ENCODE peak calls at places on chromosomes 6 and 20, in eight cellular contexts. E, X, B, F, M, O, H and J are unnamed samples.
A peak's percentile ranks its signal among the peaks of the same experiment; 100 is the strongest.

GRCh38 chr20:45545754-45546453 is 1.3 kb downstream of the EPPIN start:
- DNase-seq in E (no peak), M (peak; percentile 21), H (no peak), X (no peak), F (no peak), B (no peak), O (no peak), J (no peak)

GRCh38 chr6:119459207-119459974 is 109.8 kb upstream of the MAN1A1 start:
- DNase-seq in H (no peak), M (no peak), E (no peak), F (no peak), B (no peak), X (no peak), O (no peak), J (no peak)

GRCh38 chr6:131762984-131763383 is 44.8 kb upstream of the ENPP1 start:
- DNase-seq in H (no peak), M (no peak), F (no peak), X (no peak), E (no peak), O (no peak), B (no peak), J (no peak)

GRCh38 chr20:41232971-41233926 is 84.3 kb downstream of the ZHX3 start:
- DNase-seq in F (no peak), E (no peak), M (no peak), X (no peak), O (no peak), H (no peak), B (no peak), J (no peak)

GRCh38 chr20:7967199-7967844 is 27.1 kb upstream of the HAO1 start:
- DNase-seq in M (no peak), F (no peak), X (no peak), O (no peak), E (no peak), H (no peak), B (no peak), J (no peak)

GRCh38 chr6:74609857-74610256 is 596.0 kb downstream of the COL12A1 start:
- DNase-seq in X (no peak), H (no peak), F (no peak), O (no peak), E (no peak), B (no peak), M (no peak), J (no peak)

GRCh38 chr6:2931055-2931454 is 27.9 kb upstream of the SERPINB9 start:
- DNase-seq in F (no peak), O (no peak), E (no peak), M (no peak), H (no peak), X (no peak), B (no peak), J (no peak)

GRCh38 chr6:169251371-169251802 is 2.3 kb downstream of the THBS2 start:
- DNase-seq in O (no peak), B (no peak), M (peak; percentile 61), X (no peak), E (no peak), H (no peak), F (no peak), J (no peak)

GRCh38 chr6:168699631-168700315 is 258.8 kb downstream of the SMOC2 start:
- DNase-seq in X (no peak), B (no peak), M (no peak), F (no peak), E (no peak), H (no peak), O (no peak), J (no peak)

GRCh38 chr6:2891768-2892170 is 11.3 kb downstream of the SERPINB9 start:
- DNase-seq in B (no peak), M (no peak), X (no peak), E (peak; percentile 76), O (no peak), H (peak; percentile 35), F (peak; percentile 76), J (peak; percentile 85)

GRCh38 chr6:90382760-90383159 is 86.1 kb upstream of the BACH2 start:
- DNase-seq in B (no peak), F (no peak), M (no peak), E (no peak), O (no peak), X (no peak), H (no peak), J (no peak)

GRCh38 chr6:69880570-69880969 is 14.2 kb downstream of the COL19A1 start:
- DNase-seq in B (no peak), X (no peak), O (no peak), E (no peak), M (no peak), F (no peak), H (no peak), J (no peak)

GRCh38 chr6:158387578-158387977 is 75.3 kb downstream of the TULP4 start:
- DNase-seq in B (no peak), O (no peak), H (no peak), F (no peak), M (no peak), E (no peak), X (no peak), J (no peak)

GRCh38 chr6:56091159-56091869 is 156.1 kb downstream of the COL21A1 start:
- DNase-seq in F (no peak), H (no peak), O (no peak), X (no peak), E (no peak), B (no peak), M (no peak), J (no peak)

GRCh38 chr20:37397076-37397953 is 51.4 kb downstream of the SRC start:
- DNase-seq in M (peak; percentile 79), B (peak; percentile 46), O (no peak), H (no peak), F (no peak), X (no peak), E (no peak), J (no peak)

GRCh38 chr20:4225778-4226177 is 210.4 kb upstream of the RNF24 start:
- DNase-seq in E (no peak), B (no peak), F (no peak), M (no peak), H (no peak), O (no peak), X (no peak), J (no peak)

GRCh38 chr6:168671028-168671862 is 230.3 kb downstream of the SMOC2 start:
- DNase-seq in H (no peak), E (no peak), F (no peak), O (no peak), X (no peak), B (no peak), M (no peak), J (no peak)

GRCh38 chr20:32982617-32983458 is 21.4 kb downstream of the SUN5 start:
- DNase-seq in M (no peak), B (no peak), X (no peak), H (no peak), E (no peak), F (no peak), O (no peak), J (no peak)

GRCh38 chr6:166596741-166597507 is 10.4 kb upstream of the RAMACL start:
- DNase-seq in B (no peak), X (no peak), O (no peak), F (no peak), H (no peak), M (no peak), E (no peak), J (no peak)

GRCh38 chr20:23260181-23260840 is 90.3 kb upstream of the NXT1 start:
- DNase-seq in O (no peak), E (no peak), B (no peak), X (no peak), M (no peak), H (no peak), F (no peak), J (no peak)

GRCh38 chr6:46452312-46452917 is 38.8 kb downstream of the RCAN2 start:
- DNase-seq in B (no peak), H (no peak), E (no peak), F (no peak), X (no peak), M (no peak), O (no peak), J (no peak)

GRCh38 chr20:62980970-62981369 is 25.8 kb downstream of the BHLHE23 start:
- DNase-seq in X (peak; percentile 59), M (peak; percentile 73), O (no peak), H (peak; percentile 21), F (peak; percentile 53), E (peak; percentile 31), B (no peak), J (peak; percentile 36)

GRCh38 chr6:50380409-50381105 is 330.8 kb upstream of the DEFB112 start:
- DNase-seq in E (no peak), H (no peak), O (no peak), B (no peak), X (no peak), M (no peak), F (no peak), J (no peak)

GRCh38 chr20:45775411-45775810 is 16.3 kb downstream of the WFDC3 start:
- DNase-seq in O (no peak), E (no peak), B (no peak), H (no peak), F (no peak), X (no peak), M (no peak), J (no peak)

GRCh38 chr6:170283212-170284081 is 7.4 kb downstream of the DLL1 start:
- DNase-seq in B (no peak), H (no peak), E (no peak), X (no peak), O (no peak), F (no peak), M (no peak), J (no peak)

GRCh38 chr20:8790442-8791074 is 278.3 kb upstream of the PLCB4 start:
- DNase-seq in H (no peak), X (peak; percentile 43), E (no peak), B (no peak), M (peak; percentile 27), F (no peak), O (peak; percentile 9), J (no peak)

GRCh38 chr6:8707956-8708772 is 272.8 kb upstream of the SLC35B3 start:
- DNase-seq in O (no peak), E (no peak), X (no peak), M (peak; percentile 10), F (no peak), B (peak; percentile 81), H (no peak), J (no peak)

GRCh38 chr6:105170066-105170465 is 9.7 kb downstream of the POPDC3 start:
- DNase-seq in F (no peak), H (no peak), M (no peak), B (no peak), X (no peak), E (no peak), O (no peak), J (no peak)

GRCh38 chr6:145143379-145143778 is 591.9 kb downstream of the EPM2A start:
- DNase-seq in O (no peak), E (no peak), F (no peak), H (no peak), M (no peak), B (no peak), X (no peak), J (no peak)